ENCODE peak calls at places on chromosomes 13 and 19, in eight cellular contexts. N is GM23338, G is adipocyte, X is IMR-90, Z is esophagus squamous epithelium, U is heart left ventricle, M is neuronal stem cell, D is uterus. S is an unnamed sample. For H3K4me1, the result is how much of the 10 kb centered on the place peaks cover.

GRCh38 chr13:51453308-51453958 is 597 bp upstream of the INTS6 start:
- DNase-seq in N (peak), G (peak), X (no peak), Z (peak), U (peak), M (no peak), D (peak), S (no peak)

GRCh38 chr13:77291779-77292178 is 35.1 kb downstream of the MYCBP2 start:
- DNase-seq in N (no peak), G (no peak), X (no peak), Z (no peak), U (no peak), M (no peak), D (no peak), S (no peak)

GRCh38 chr19:29714953-29715694 is at the start of gene C19orf12:
- DNase-seq in N (peak), G (peak), X (peak), Z (no peak), U (peak), M (peak), D (peak), S (no peak)

GRCh38 chr19:3184847-3185481 is 766 bp upstream of the NCLN start:
- DNase-seq in N (peak), G (peak), X (no peak), Z (peak), U (peak), M (no peak), D (peak), S (peak)

GRCh38 chr13:42392706-42393572 is 121.0 kb downstream of the AKAP11 start:
- DNase-seq in N (no peak), G (no peak), X (no peak), Z (no peak), U (no peak), M (no peak), D (no peak), S (no peak)

GRCh38 chr13:39765801-39766463 is 110.5 kb downstream of the COG6 start:
- DNase-seq in N (peak), G (peak), X (no peak), Z (no peak), U (no peak), M (no peak), D (peak), S (no peak)

GRCh38 chr13:56216221-56216620 is 924.5 kb upstream of the PRR20A start:
- DNase-seq in N (no peak), G (no peak), X (no peak), Z (no peak), U (no peak), M (no peak), D (no peak), S (no peak)

GRCh38 chr19:18021121-18021755 is 13.3 kb downstream of the ARRDC2 start:
- DNase-seq in N (no peak), G (peak), X (peak), Z (no peak), U (peak), M (no peak), D (peak), S (no peak)

GRCh38 chr19:10112895-10113591 is 1.6 kb downstream of the P2RY11 start:
- DNase-seq in N (peak), G (peak), X (no peak), Z (no peak), U (peak), M (no peak), D (no peak), S (peak)

GRCh38 chr19:5624154-5624663 is 1.3 kb downstream of the SAFB start:
- DNase-seq in N (peak), G (peak), X (peak), Z (no peak), U (no peak), M (no peak), D (peak), S (no peak)

GRCh38 chr19:5623397-5624153 is 692 bp downstream of the SAFB start:
- DNase-seq in N (no peak), G (no peak), X (no peak), Z (no peak), U (no peak), M (no peak), D (peak), S (no peak)

GRCh38 chr19:5622465-5623396 is at the start of the genes SAFB and SAFB2:
- DNase-seq in N (peak), G (peak), X (peak), Z (peak), U (peak), M (peak), D (peak), S (peak)

GRCh38 chr19:5621311-5621944 is 1.1 kb downstream of the SAFB2 start:
- DNase-seq in N (no peak), G (no peak), X (no peak), Z (no peak), U (no peak), M (no peak), D (peak), S (no peak)

GRCh38 chr19:5621945-5622464 is 571 bp downstream of the SAFB2 start:
- DNase-seq in N (peak), G (peak), X (no peak), Z (no peak), U (peak), M (no peak), D (peak), S (no peak)
- H3K4me1 ChIP-seq in N (under half), G (under half), X (under half), Z (under half), U (under half), M (under half), D (under half), S (under half)

GRCh38 chr19:54209748-54210494 is 9.3 kb downstream of the RPS9 start:
- DNase-seq in N (no peak), G (peak), X (peak), Z (no peak), U (peak), M (no peak), D (peak), S (no peak)
- H3K4me1 ChIP-seq in N (under half), G (half or more), X (under half), Z (under half), U (under half), M (under half), D (under half), S (under half)

GRCh38 chr19:50711196-50711595 is 8.4 kb downstream of the SHANK1 start:
- DNase-seq in N (no peak), G (no peak), X (no peak), Z (no peak), U (no peak), M (no peak), D (no peak), S (no peak)

GRCh38 chr19:50710612-50711011 is 9.0 kb downstream of the SHANK1 start:
- DNase-seq in N (no peak), G (no peak), X (no peak), Z (no peak), U (no peak), M (no peak), D (no peak), S (no peak)

GRCh38 chr19:50711805-50712204 is 7.8 kb downstream of the SHANK1 start:
- DNase-seq in N (no peak), G (no peak), X (no peak), Z (no peak), U (no peak), M (no peak), D (no peak), S (no peak)

GRCh38 chr19:50713556-50714236 is 5.9 kb downstream of the SHANK1 start:
- DNase-seq in N (no peak), G (no peak), X (no peak), Z (no peak), U (peak), M (no peak), D (no peak), S (no peak)

DNA sequence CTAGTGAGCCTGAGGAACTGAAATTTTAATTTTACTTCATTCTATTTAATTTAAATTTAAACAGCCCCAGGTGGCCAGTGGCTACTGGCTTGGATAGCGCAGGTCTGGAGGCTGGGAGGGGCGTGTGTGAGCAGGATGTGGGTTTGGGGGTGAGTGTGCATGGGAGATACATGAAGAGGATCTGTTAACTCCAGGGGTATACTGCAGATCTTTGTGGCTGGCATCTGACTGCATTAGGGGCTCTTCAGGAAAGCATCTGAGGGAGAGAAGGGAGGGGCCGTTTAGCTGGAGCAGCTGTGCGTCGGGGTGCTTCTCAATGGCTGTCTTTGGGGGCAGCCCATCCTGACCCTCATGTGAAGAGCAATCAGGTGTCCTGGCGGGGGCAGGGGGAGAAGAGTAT is 6.8 kb downstream of the SHANK1 start:
- DNase-seq in N (no peak), G (no peak), X (no peak), Z (no peak), U (no peak), M (no peak), D (no peak), S (no peak)
- H3K4me1 ChIP-seq in N (under half), G (under half), X (under half), Z (under half), U (under half), M (under half), D (under half), S (under half)

DNA sequence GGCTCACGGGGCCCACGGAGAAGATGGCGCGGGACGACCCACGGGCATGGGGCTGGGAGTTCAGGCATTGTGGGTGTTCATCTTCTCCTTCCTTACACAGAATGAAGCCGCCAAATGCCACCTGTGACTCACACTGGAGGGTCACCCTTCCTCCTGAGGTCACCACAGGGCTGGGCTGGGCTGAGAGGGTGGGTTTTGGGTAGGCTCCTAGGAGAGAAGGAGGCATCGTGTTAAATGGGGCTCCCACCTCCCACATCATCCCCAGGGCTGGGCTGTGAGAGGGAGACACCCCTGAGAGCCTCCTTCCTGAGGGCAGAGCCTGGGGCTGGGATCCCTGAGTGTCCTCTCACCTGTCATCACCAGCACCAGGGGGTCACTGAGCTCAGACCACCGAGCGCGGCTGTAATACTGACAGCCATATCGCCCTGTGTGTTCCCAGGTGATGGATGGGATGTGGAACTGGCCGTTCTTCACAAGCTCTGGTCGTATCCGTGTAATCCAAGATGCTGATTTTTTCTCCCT is 1.4 kb downstream of the LILRB2 start:
- DNase-seq in N (no peak), G (no peak), X (no peak), Z (no peak), U (no peak), M (no peak), D (no peak), S (no peak)
- H3K4me1 ChIP-seq in N (under half), G (under half), X (under half), Z (under half), U (under half), M (under half), D (under half), S (under half)

DNA sequence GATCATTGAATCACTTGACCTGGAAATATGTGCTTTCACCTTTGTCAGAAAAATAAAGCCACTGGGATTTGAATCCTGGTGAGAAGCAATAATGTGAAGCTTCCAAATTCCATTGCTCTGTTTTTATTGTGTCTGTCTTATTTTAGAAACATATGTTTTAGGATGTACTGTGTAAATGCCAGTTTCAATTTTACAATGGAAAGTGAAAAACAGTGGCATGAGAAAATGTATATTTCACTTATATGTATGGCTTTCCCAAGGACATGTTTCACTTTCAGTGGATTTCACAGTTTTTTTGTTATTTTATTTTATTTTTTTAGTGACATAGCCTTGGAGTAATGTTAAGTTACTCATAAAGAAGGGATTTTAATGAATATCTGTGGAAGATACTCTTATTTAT is 190.3 kb downstream of the GPC6 start:
- DNase-seq in N (no peak), G (no peak), X (peak), Z (no peak), U (no peak), M (no peak), D (no peak), S (no peak)
- H3K4me1 ChIP-seq in N (under half), G (under half), X (under half), Z (under half), U (under half), M (under half), D (under half), S (under half)

DNA sequence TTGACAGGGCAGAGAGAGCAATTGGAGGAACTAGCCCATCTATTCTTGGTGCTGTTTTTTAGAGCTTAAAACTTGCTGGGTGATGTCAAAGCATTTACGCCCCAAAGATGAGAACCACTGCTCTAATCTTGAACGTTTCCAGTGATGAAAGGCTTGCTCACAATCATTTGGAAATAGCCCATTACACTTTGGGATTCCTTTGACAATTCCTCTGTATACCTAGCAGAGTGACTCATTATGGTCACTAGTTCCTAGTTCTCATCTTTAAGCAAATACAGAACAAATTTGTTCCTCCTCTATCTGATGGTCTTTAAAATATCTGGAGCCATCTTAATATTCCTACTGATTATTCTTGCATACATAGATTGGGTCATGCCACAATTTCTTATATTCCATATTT is 112.3 kb downstream of the GPC6 start:
- DNase-seq in N (no peak), G (no peak), X (peak), Z (no peak), U (no peak), M (no peak), D (no peak), S (no peak)
- H3K4me1 ChIP-seq in N (under half), G (under half), X (under half), Z (under half), U (under half), M (under half), D (under half), S (under half)

S was measured in iPS DF 6.9.